ENCODE peak calls at places on chromosomes 3 and 15, in four cellular contexts. J, K, T and R are unnamed samples.

GRCh38 chr15:39426552-39427532 is 154.0 kb upstream of the THBS1 start:
- DNase-seq in J (peak; percentile 29), T (peak; percentile 63), K (peak; percentile 85), R (peak; percentile 52)

GRCh38 chr3:149532463-149533180 is 58.1 kb downstream of the TM4SF4 start:
- DNase-seq in J (no peak), T (no peak), K (no peak), R (no peak)

GRCh38 chr15:23422099-23422945 is 24.7 kb downstream of the GOLGA6L2 start:
- DNase-seq in J (no peak), T (peak; percentile 42), K (no peak), R (no peak)

GRCh38 chr3:66121288-66121687 is 82.6 kb upstream of the MAGI1 start:
- DNase-seq in T (no peak), K (no peak), J (no peak), R (peak; percentile 23)

GRCh38 chr3:195253981-195254432 is 17.0 kb downstream of the XXYLT1 start:
- DNase-seq in K (no peak), T (no peak), J (no peak), R (no peak)

GRCh38 chr15:46518381-46518780 is 883.6 kb downstream of the SQOR start:
- DNase-seq in T (no peak), J (no peak), K (no peak), R (no peak)

GRCh38 chr3:169662215-169663070 is 1.1 kb downstream of the MECOM start:
- DNase-seq in K (peak; percentile 30), T (peak; percentile 35), J (peak; percentile 79), R (peak; percentile 82)

GRCh38 chr3:62201438-62202035 is 171.8 kb downstream of the FEZF2 start:
- DNase-seq in K (peak; percentile 57), T (no peak), J (no peak), R (peak; percentile 47)

DNA sequence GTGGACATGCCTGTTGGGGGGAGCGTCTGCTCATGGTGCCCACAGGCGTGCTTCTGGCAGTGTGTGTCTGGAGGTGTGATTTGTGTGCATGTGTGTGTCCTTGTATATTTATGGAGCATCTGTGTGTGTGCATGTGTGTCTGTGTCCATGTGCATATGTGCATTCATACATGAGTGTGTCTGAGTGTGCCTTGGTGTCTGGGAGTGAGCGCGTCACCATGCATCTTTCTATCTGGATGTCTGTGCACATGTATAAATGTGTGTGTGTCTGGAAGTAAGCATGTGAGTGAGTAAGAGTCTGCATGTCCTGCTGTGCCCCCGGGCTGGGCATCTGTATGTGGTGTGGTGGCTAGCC is 58.1 kb upstream of the PRR23E start:
- DNase-seq in T (no peak), K (no peak), J (no peak), R (no peak)
- H3K4me3 ChIP-seq in T (peak overlapping the region; percentile 46), K (no peak overlapping the region), J (peak overlapping the region; percentile 22), R (no peak overlapping the region)

DNA sequence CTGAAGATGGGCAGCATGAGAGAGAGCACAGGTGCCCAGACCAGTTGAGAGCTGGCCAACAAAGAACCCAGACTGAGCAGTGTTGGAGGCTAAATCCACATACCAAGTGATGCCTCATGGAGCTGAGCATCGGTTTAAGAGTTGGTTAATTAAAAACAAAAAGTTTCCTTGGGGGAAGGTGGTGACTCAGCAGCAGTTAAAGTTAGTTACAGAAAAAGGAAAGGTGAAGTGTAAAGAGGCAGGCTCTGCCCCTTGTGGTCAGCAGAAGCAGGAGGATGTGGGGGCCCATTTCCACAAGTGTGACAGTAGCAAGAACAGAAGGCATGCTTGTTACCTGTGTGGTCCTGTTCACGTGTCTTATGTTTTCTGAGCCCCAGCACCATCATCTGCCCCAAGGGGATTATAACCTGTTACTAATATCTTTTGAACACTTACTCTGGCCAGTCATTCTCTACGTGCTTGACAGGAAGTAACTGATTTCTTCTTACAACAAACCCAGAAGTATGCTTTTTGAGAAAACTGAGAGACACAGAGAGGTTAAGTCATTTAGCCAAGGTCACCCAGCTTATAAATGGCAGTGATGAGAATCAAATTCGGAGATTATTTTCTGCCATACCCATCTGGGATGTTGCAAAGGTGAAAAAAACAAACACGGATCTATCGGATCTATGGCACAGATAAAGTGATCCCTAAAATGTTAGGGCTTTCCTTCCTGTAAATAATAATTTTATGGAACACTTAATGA is 91.0 kb downstream of the EPHB1 start:
- DNase-seq in T (no peak), J (no peak), K (no peak), R (no peak)
- TF ChIP-seq CTCF in T (no peak), J (no peak), K (peak; percentile 22), R (no peak)

GRCh38 chr3:69932087-69932486 is 67.4 kb upstream of the SAMMSON start:
- DNase-seq in J (no peak), K (no peak), T (no peak), R (no peak)
- H3K4me3 ChIP-seq in J (no peak overlapping the region), K (no peak overlapping the region), T (no peak overlapping the region), R (no peak overlapping the region)

DNA sequence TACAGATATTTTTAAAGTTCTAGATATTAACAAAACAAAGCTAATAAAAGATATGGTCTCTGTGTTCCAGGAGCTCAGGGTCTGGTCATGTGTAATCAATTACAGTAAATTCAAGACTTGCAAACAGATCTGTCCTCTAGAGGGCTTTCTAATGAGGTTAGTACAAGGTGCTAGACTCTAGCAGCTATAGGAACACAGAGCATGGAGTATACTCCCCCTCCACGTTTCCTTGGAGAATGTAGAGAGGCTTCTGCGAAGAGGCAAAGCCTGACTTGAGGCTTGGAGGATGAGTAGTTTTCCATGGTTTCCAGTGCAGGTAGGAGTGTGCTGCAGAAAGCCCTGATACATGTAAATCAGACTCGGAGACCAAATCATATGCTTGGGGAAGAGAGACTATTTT is 32.7 kb upstream of the DLG1 start:
- DNase-seq in J (no peak), T (no peak), K (no peak), R (no peak)
- TF ChIP-seq CTCF in J (no peak), T (no peak), K (peak; percentile 19), R (no peak)

DNA sequence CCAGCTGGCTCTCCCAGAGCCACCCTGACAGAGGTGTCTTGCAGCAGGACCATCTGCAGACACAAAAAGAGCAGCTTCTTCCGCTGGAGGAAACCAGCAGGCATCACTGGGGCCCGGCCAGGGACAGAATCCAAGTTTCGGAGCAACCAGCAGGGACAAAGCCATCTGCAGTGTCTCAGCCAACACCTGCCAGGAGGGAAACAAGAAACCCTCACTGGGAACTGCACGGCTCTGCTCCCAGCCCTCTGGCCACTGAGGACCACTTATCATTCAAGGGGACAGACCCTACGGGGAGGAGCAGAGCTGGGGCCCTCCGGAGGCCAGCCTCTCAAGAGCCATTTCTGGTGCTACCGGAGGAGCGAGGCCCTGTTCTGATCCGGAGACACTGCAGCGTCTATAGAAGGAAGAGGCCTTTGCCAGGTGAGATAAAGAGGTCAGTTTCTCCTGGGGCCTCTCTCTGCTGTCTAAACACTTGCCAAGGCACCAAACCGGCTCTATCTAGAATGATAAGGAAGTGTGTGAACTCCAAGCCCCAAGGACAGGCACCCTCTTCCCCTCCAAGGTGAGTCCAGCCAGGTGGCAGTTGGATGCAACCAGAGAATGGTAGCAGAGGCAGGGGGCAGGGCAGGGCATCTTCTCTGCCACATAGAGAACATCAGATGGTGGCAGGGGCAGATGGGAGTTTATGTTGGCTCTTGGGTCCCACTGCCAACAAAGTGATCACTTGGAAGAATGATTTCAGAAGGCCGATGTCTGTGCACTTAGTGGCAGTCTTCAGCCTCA is 89.0 kb downstream of the CHSY1 start:
- DNase-seq in J (peak; percentile 82), K (no peak), T (no peak), R (no peak)
- H3K4me3 ChIP-seq in J (no peak overlapping the region), K (no peak overlapping the region), T (no peak overlapping the region), R (no peak overlapping the region)

DNA sequence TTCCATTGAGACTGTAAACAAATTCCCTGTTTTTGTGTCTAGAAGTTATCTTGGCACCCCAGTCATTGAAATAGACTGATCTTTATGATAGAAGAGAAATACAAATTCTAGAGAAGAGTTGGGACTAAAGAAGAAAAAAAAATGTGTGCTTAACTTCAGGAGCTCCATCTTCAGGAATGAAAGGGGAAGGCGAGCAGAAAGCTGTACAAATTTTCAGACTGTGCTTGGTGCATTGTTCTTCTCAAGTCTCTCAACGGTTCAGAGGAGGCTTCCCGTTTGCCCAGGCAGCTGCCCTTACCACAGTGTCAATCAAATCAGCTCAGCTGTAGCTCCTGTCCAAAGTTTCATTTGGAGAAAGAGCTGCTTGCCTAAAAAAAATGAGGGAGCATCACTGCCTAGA is 41.7 kb downstream of the OXSM start:
- DNase-seq in T (no peak), K (peak; percentile 38), J (no peak), R (peak; percentile 42)
- TF ChIP-seq CTCF in T (peak; percentile 14), K (peak; percentile 61), J (no peak), R (peak; percentile 48)